ENCODE peak calls at places on chromosomes 3 and 15, in four cellular contexts. One of them, this sample, is unnamed.

GRCh38 chr3:42179110-42179725 is 86.8 kb downstream of the CCK start:
- DNase-seq in GM12878: no peak
- DNase-seq in HepG2: peak; percentile 83
- DNase-seq in H1: no peak
- DNase-seq in this sample: peak; percentile 83

GRCh38 chr15:56261854-56262509 is 18.3 kb upstream of the RFX7 start:
- DNase-seq in GM12878: no peak
- DNase-seq in HepG2: no peak
- DNase-seq in H1: no peak
- DNase-seq in this sample: no peak

GRCh38 chr15:34027606-34028005 is 11.4 kb downstream of the AVEN start:
- DNase-seq in GM12878: no peak
- DNase-seq in HepG2: no peak
- DNase-seq in H1: no peak
- DNase-seq in this sample: no peak

GRCh38 chr3:33074217-33075067 is 22.5 kb downstream of the GLB1 start:
- DNase-seq in GM12878: no peak
- DNase-seq in HepG2: peak; percentile 58
- DNase-seq in H1: no peak
- DNase-seq in this sample: peak; percentile 90

GRCh38 chr3:69740103-69741021 is 1.1 kb downstream of the MITF start:
- DNase-seq in GM12878: no peak
- DNase-seq in HepG2: no peak
- DNase-seq in H1: peak; percentile 19
- DNase-seq in this sample: peak; percentile 77

GRCh38 chr3:129506272-129506742 is 22.1 kb upstream of the RHO start:
- DNase-seq in GM12878: no peak
- DNase-seq in HepG2: no peak
- DNase-seq in H1: no peak
- DNase-seq in this sample: no peak

GRCh38 chr3:193778676-193779075 is 185.7 kb downstream of the OPA1 start:
- DNase-seq in GM12878: no peak
- DNase-seq in HepG2: no peak
- DNase-seq in H1: no peak
- DNase-seq in this sample: no peak

GRCh38 chr15:51128701-51129100 is 34.0 kb upstream of the TNFAIP8L3 start:
- DNase-seq in GM12878: no peak
- DNase-seq in HepG2: no peak
- DNase-seq in H1: no peak
- DNase-seq in this sample: no peak

GRCh38 chr15:85872125-85872524 is 77.4 kb upstream of the KLHL25 start:
- DNase-seq in GM12878: no peak
- DNase-seq in HepG2: no peak
- DNase-seq in H1: no peak
- DNase-seq in this sample: no peak

GRCh38 chr3:39124876-39125836 is 17.7 kb downstream of the TTC21A start:
- DNase-seq in GM12878: no peak
- DNase-seq in HepG2: peak; percentile 20
- DNase-seq in H1: no peak
- DNase-seq in this sample: no peak

GRCh38 chr3:99545941-99546580 is 92.3 kb upstream of the COL8A1 start:
- DNase-seq in GM12878: no peak
- DNase-seq in HepG2: no peak
- DNase-seq in H1: no peak
- DNase-seq in this sample: no peak

GRCh38 chr3:59818033-59818936 is 768.5 kb upstream of the CFAP20DC start:
- DNase-seq in GM12878: no peak
- DNase-seq in HepG2: no peak
- DNase-seq in H1: no peak
- DNase-seq in this sample: peak; percentile 72

GRCh38 chr3:108250626-108251025 is 28.4 kb upstream of the IFT57 start:
- DNase-seq in GM12878: no peak
- DNase-seq in HepG2: no peak
- DNase-seq in H1: no peak
- DNase-seq in this sample: no peak
- TF ChIP-seq SIN3A in GM12878: no peak
- TF ChIP-seq SIN3A in HepG2: no peak
- TF ChIP-seq SIN3A in H1: no peak
- TF ChIP-seq SIN3A in this sample: no peak

DNA sequence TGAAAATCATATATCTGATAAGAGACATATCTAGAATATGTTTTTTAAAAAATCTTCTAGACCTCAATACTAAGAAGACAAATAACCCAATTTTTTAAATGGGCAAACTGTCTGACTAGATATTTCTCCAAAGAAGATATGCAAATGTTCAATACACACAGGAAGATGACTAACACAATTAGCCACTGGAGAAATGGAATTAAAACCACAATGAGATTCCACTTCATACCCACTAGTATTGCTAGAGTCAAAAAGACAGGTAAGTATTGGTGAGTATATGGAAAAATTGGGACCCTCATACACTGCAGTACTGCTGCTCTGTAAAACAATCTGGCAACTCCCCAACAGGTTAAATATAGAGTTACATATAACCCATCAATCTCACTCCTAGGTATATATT is 33.1 kb upstream of the TOPAZ1 start:
- DNase-seq in GM12878: no peak
- DNase-seq in HepG2: no peak
- DNase-seq in H1: no peak
- DNase-seq in this sample: no peak
- TF ChIP-seq CEBPB in GM12878: no peak
- TF ChIP-seq CEBPB in HepG2: no peak
- TF ChIP-seq CEBPB in H1: no peak
- TF ChIP-seq CEBPB in this sample: no peak

GRCh38 chr3:142693294-142693853 is 30.5 kb upstream of the TRPC1 start:
- DNase-seq in GM12878: no peak
- DNase-seq in HepG2: no peak
- DNase-seq in H1: no peak
- DNase-seq in this sample: no peak
- TF ChIP-seq SIN3A in GM12878: no peak
- TF ChIP-seq SIN3A in HepG2: no peak
- TF ChIP-seq SIN3A in H1: no peak
- TF ChIP-seq SIN3A in this sample: no peak

GRCh38 chr3:128347282-128347681 is 119.4 kb downstream of the DNAJB8 start:
- DNase-seq in GM12878: no peak
- DNase-seq in HepG2: no peak
- DNase-seq in H1: no peak
- DNase-seq in this sample: no peak

GRCh38 chr3:128348075-128348474 is 118.6 kb downstream of the DNAJB8 start:
- DNase-seq in GM12878: no peak
- DNase-seq in HepG2: no peak
- DNase-seq in H1: no peak
- DNase-seq in this sample: no peak

GRCh38 chr3:128349963-128350599 is 116.6 kb downstream of the DNAJB8 start:
- DNase-seq in GM12878: no peak
- DNase-seq in HepG2: no peak
- DNase-seq in H1: no peak
- DNase-seq in this sample: no peak

GRCh38 chr3:128346562-128346961 is 120.1 kb downstream of the DNAJB8 start:
- DNase-seq in GM12878: no peak
- DNase-seq in HepG2: no peak
- DNase-seq in H1: no peak
- DNase-seq in this sample: no peak

GRCh38 chr3:128348805-128349531 is 117.7 kb downstream of the DNAJB8 start:
- DNase-seq in GM12878: no peak
- DNase-seq in HepG2: no peak
- DNase-seq in H1: no peak
- DNase-seq in this sample: no peak
- TF ChIP-seq CEBPB in GM12878: no peak
- TF ChIP-seq CEBPB in HepG2: no peak
- TF ChIP-seq CEBPB in H1: no peak
- TF ChIP-seq CEBPB in this sample: no peak